ENCODE peak calls at places on chromosome 6, in seven cellular contexts. D is choroid plexus epithelial cell, N is tibial nerve, U is testis, C is heart right ventricle, W is fibroblast of lung, P is prostate gland. T is an unnamed sample.

GRCh38 chr6:111874030-111874425 is 776 bp upstream of the FYN start:
- DNase-seq in N (no peak), U (peak; percentile 33), D (peak; percentile 30), P (no peak), W (no peak), C (peak; percentile 37), T (peak; percentile 43)

GRCh38 chr6:16533721-16534136 is 227.5 kb downstream of the ATXN1 start:
- DNase-seq in U (no peak), N (no peak), C (no peak), P (no peak), D (no peak), W (no peak), T (no peak)

GRCh38 chr6:16762547-16763477 is 1.6 kb upstream of the ATXN1 start:
- DNase-seq in U (peak; percentile 46), C (peak; percentile 49), N (no peak), W (peak; percentile 92), D (peak; percentile 87), P (peak; percentile 65), T (peak; percentile 75)

GRCh38 chr6:37283268-37283667 is 25.3 kb upstream of the TMEM217 start:
- DNase-seq in P (no peak), U (no peak), C (no peak), W (peak; percentile 18), D (peak; percentile 69), N (no peak), T (no peak)

GRCh38 chr6:117555262-117555849 is 47.0 kb downstream of the GOPC start:
- DNase-seq in C (no peak), U (no peak), D (peak; percentile 21), P (no peak), N (no peak), W (no peak), T (no peak)

GRCh38 chr6:87784690-87785089 is 82.7 kb upstream of the AKIRIN2 start:
- DNase-seq in P (no peak), U (no peak), W (no peak), N (no peak), D (no peak), C (no peak), T (no peak)

GRCh38 chr6:53352360-53352759 is 3.6 kb upstream of the ELOVL5 start:
- DNase-seq in U (no peak), P (no peak), C (no peak), N (no peak), W (no peak), D (no peak), T (no peak)

GRCh38 chr6:163572612-163573011 is 158.1 kb downstream of the QKI start:
- DNase-seq in D (peak; percentile 37), U (no peak), P (no peak), N (no peak), C (no peak), W (no peak), T (peak; percentile 36)

GRCh38 chr6:7269816-7270215 is 43.2 kb downstream of the SSR1 start:
- DNase-seq in C (no peak), D (no peak), P (no peak), W (no peak), N (no peak), U (no peak), T (no peak)

GRCh38 chr6:16334671-16335070 is 96.3 kb downstream of the GMPR start:
- DNase-seq in P (peak; percentile 24), D (peak; percentile 91), C (peak; percentile 67), W (peak; percentile 94), U (no peak), N (peak; percentile 62), T (peak; percentile 90)

GRCh38 chr6:16700202-16700997 is 60.9 kb downstream of the ATXN1 start:
- DNase-seq in N (no peak), D (no peak), W (no peak), P (no peak), C (no peak), U (no peak), T (no peak)

GRCh38 chr6:166997768-166998255 is 1.4 kb upstream of the CEP43 start:
- DNase-seq in P (peak; percentile 57), U (peak; percentile 69), N (no peak), W (peak; percentile 65), D (peak; percentile 84), C (peak; percentile 39), T (peak; percentile 77)

GRCh38 chr6:142637624-142638023 is 307.4 kb downstream of the HIVEP2 start:
- DNase-seq in D (no peak), C (no peak), W (peak; percentile 32), P (no peak), U (no peak), N (no peak), T (no peak)

GRCh38 chr6:150377211-150377781 is 8.5 kb downstream of the IYD start:
- DNase-seq in P (no peak), D (peak; percentile 14), U (peak; percentile 80), W (no peak), N (no peak), C (no peak), T (peak; percentile 38)

GRCh38 chr6:119034827-119035458 is 43.5 kb downstream of the FAM184A start:
- DNase-seq in D (peak; percentile 23), U (no peak), N (no peak), W (peak; percentile 34), C (no peak), P (no peak), T (peak; percentile 50)

DNA sequence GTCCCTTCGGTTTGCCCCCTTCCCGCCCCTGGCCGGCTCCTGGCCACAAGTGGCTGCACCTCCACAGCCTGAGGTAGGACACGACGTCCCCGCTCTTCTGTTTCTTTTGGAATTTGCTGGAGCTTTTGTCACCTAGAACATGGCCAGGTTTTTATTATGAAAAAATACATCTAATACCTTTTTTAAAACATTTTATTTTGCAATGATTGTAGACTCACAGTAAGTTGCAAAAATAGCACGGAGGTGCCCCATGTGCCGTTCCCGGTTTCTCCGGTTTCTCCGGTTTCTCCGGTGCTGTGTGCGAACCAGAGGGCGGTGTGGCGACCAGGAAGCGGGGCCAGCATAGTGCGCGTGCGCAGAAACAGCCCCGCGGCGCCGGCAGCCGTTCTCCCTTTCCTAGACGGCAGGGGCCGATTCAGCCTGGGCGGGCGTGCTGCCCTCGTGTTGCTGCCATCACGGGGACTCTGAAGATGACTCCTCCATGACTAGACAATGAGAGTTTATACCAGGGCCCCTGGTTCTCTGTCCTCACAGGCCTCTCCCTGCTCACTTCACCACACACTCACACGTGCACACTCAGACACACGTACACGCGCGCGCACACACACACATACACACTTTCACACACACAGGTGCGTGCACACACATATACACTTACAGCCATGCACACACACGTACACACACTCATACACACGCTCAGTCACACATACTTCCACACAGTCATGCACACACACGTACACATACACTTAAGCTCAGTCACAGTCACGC is 102.1 kb downstream of the TMEM242 start:
- DNase-seq in P (peak; percentile 92), U (peak; percentile 82), W (peak; percentile 71), C (peak; percentile 73), D (peak; percentile 78), N (no peak), T (peak; percentile 82)
- TF ChIP-seq CTCF in P (peak; percentile 38), U (peak; percentile 7), W (no peak), C (no peak), D (peak; percentile 39), N (no peak), T (peak; percentile 11)

GRCh38 chr6:109531446-109531845 is 48.4 kb upstream of the ZBTB24 start:
- DNase-seq in U (no peak), N (no peak), D (no peak), C (no peak), W (no peak), P (no peak), T (no peak)

GRCh38 chr6:109523478-109523877 is 40.5 kb upstream of the ZBTB24 start:
- DNase-seq in W (peak; percentile 64), P (no peak), C (no peak), D (peak; percentile 72), U (no peak), N (no peak), T (peak; percentile 88)

GRCh38 chr6:109526905-109527628 is 44.0 kb upstream of the ZBTB24 start:
- DNase-seq in W (peak; percentile 77), P (peak; percentile 60), C (peak; percentile 37), N (no peak), U (peak; percentile 65), D (peak; percentile 87), T (peak; percentile 84)

GRCh38 chr6:109524129-109524528 is 41.1 kb upstream of the ZBTB24 start:
- DNase-seq in N (no peak), P (no peak), U (no peak), W (no peak), D (no peak), C (no peak), T (no peak)

DNA sequence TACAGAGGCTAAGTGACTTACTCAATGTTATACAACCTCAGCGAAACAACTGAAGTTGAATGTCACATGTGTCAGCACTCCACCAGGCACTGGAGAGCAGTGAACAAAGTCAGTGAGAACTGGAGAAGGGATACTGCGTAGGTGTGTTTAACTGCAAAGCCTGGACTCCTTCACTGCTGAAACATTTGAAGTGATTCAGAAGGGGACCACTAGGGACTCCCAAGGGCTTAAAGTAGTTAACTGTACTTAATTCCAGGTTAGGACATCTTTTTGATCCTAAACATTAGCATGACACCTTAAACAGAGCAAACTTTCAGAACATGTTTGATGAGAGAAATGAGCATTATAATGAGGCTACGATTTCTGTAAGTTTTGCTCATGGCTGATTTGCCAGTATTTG is 45.0 kb upstream of the ZBTB24 start:
- DNase-seq in U (no peak), D (peak; percentile 39), P (no peak), N (no peak), C (no peak), W (peak; percentile 9), T (peak; percentile 17)
- TF ChIP-seq CTCF in U (no peak), D (peak; percentile 41), P (no peak), N (no peak), C (no peak), W (no peak), T (no peak)

DNA sequence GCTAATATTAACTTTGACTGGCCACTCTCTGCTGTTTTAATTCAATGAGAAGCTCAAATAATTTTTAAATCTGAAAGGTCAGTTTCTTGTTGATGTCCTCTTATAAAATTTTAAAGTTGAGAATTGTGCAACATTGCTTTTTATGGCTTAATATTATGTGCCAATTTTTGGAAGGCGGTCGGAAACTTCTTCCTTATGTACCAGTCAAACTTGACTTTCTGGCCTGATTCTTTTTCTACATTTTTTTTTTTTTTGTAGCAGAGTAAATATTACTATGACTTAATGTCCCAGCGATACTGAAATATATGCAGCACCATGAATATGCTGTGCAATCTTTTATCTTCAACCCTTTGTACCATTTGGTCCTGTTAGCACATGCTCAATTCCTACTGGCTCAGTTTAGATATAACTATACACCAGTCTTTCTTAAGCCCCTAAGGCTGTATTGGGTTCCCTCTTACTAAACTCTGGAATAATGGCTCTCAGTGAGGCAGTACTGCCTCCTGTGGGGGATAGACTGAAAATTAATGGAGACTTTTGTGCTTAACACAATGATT is 156.3 kb upstream of the SYNCRIP start:
- DNase-seq in N (no peak), U (no peak), D (no peak), W (no peak), P (peak; percentile 34), C (no peak), T (no peak)
- TF ChIP-seq CTCF in N (no peak), U (no peak), D (no peak), W (no peak), P (no peak), C (no peak), T (no peak)

DNA sequence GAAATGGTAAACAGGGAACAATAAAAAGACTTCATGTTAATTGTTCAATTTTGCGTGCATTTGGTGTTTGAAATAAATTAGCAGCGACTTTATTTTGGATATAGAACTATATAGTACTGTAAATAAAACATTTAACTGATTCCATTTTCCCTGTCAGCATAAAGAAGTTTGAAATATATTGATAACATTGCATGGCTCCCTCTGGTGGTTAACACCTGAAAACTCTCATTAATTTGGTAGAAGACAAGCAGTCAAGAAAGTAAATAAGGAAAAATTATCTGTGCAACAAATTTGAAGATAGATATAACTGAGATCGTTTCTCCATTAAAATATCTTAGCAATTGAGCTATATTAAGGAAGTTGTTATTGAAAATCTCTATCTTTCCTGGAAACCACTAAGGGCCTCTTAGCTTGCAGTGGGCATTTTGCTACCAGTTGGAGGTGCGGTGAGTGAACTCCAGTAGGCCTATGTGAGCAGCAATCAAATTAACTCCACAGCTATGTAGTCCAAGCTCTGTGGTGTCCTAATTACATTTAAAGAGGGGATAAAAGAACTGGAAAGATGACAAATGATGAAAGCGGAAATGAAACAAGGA is 435.7 kb upstream of the FKBP1C start:
- DNase-seq in N (no peak), W (no peak), U (no peak), P (no peak), D (peak; percentile 7), C (no peak), T (peak; percentile 15)
- TF ChIP-seq CTCF in N (peak; percentile 52), W (no peak), U (no peak), P (peak; percentile 36), D (peak; percentile 30), C (peak; percentile 38), T (no peak)